ENCODE peak calls at places on chromosome 20, in six cellular contexts. L is psoas muscle; X is body of pancreas; J is BE2C; M is adrenal gland; G is CD8-positive, alpha-beta T cell. I is an unnamed sample.

GRCh38 chr20:45479822-45480221 is 10.3 kb downstream of the WFDC2 start:
- DNase-seq in M (no peak), X (peak; percentile 13), J (no peak), G (no peak), L (no peak), I (no peak)

GRCh38 chr20:57166568-57167291 is 99.7 kb downstream of the BMP7 start:
- DNase-seq in X (no peak), G (no peak), L (no peak), M (no peak), J (no peak), I (no peak)

GRCh38 chr20:6140947-6141346 is 18.1 kb upstream of the FERMT1 start:
- DNase-seq in J (peak; percentile 39), G (no peak), M (no peak), L (no peak), X (no peak), I (no peak)

GRCh38 chr20:60882776-60883303 is 369.2 kb upstream of the CDH4 start:
- DNase-seq in L (no peak), X (no peak), M (no peak), G (no peak), J (no peak), I (no peak)

GRCh38 chr20:13105864-13106457 is 97.2 kb downstream of the SPTLC3 start:
- DNase-seq in X (peak; percentile 9), L (no peak), G (no peak), J (no peak), M (no peak), I (no peak)

GRCh38 chr20:49762940-49763766 is 49.5 kb upstream of the B4GALT5 start:
- DNase-seq in L (no peak), G (no peak), M (no peak), J (no peak), X (no peak), I (no peak)

GRCh38 chr20:9408422-9409300 is 105.7 kb upstream of the LAMP5 start:
- DNase-seq in G (no peak), X (no peak), J (no peak), M (no peak), L (no peak), I (no peak)

GRCh38 chr20:37525810-37526209 is 1.9 kb downstream of the BLCAP start:
- DNase-seq in L (no peak), G (no peak), J (no peak), X (no peak), M (no peak), I (no peak)

GRCh38 chr20:4508773-4509172 is 212.9 kb upstream of the PRND start:
- DNase-seq in G (no peak), X (no peak), L (no peak), M (no peak), J (no peak), I (no peak)

GRCh38 chr20:32112862-32113261 is 3.3 kb downstream of the TM9SF4 start:
- DNase-seq in X (peak; percentile 65), L (no peak), G (no peak), M (peak; percentile 46), J (no peak), I (peak; percentile 63)

GRCh38 chr20:37249304-37249703 is 12.3 kb downstream of the GHRH start:
- DNase-seq in G (no peak), X (no peak), J (no peak), L (no peak), M (no peak), I (no peak)

GRCh38 chr20:50874111-50874757 is 57.0 kb downstream of the ADNP start:
- DNase-seq in M (no peak), L (no peak), G (no peak), J (no peak), X (no peak), I (no peak)

GRCh38 chr20:24701668-24702067 is 232.2 kb downstream of the SYNDIG1 start:
- DNase-seq in M (no peak), X (no peak), J (no peak), G (no peak), L (no peak), I (no peak)

GRCh38 chr20:19405958-19406357 is 193.5 kb downstream of the SLC24A3 start:
- DNase-seq in M (no peak), J (no peak), G (no peak), L (no peak), X (no peak), I (no peak)

GRCh38 chr20:48659888-48660287 is 167.9 kb downstream of the PREX1 start:
- DNase-seq in G (no peak), M (no peak), X (peak; percentile 83), L (no peak), J (no peak), I (no peak)

GRCh38 chr20:62326559-62326958 is 23.8 kb downstream of the ADRM1 start:
- DNase-seq in G (no peak), J (no peak), M (no peak), X (no peak), L (no peak), I (no peak)

GRCh38 chr20:58010186-58010585 is 218.3 kb downstream of the ANKRD60 start:
- DNase-seq in J (no peak), X (no peak), L (no peak), M (no peak), G (no peak), I (no peak)

GRCh38 chr20:51014797-51015722 is 7.8 kb downstream of the KCNG1 start:
- DNase-seq in G (no peak), L (no peak), X (peak; percentile 46), J (peak; percentile 71), M (peak; percentile 59), I (no peak)

GRCh38 chr20:17542993-17543412 is 11.8 kb upstream of the BFSP1 start:
- DNase-seq in J (no peak), L (no peak), G (no peak), M (no peak), X (no peak), I (no peak)

GRCh38 chr20:49584418-49585382 is 16.8 kb upstream of the PTGIS start:
- DNase-seq in L (no peak), J (no peak), M (no peak), X (no peak), G (no peak), I (no peak)

DNA sequence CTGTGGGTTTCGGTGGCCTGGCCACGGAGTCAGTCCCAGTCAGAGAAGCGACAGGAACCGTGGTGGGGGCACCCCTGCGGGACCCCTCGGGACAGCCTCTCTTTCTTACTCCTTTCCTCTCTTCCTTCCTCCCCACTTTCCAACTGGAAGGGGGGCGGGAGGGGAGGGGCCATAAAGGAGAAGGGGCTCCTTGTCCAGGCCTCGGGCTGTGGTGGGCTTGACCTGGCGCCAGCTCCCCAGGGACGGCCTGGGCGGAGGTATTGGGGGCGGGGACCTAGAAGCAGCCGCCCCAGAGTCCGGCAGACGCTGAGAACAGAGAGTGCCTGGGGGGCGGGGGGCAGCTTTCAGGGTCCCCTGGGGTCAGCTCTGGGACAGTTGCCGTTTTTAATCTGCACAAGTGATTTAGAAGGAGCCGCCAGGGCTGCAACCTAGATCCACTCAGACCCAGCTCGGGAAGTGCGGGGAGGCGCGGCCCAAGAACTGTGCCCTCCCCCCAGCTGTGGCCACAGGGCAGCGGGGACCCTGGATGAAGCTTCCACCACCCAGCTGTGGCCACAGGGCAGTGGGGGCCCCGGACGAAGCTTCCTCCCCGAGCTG is 6.4 kb upstream of the ABHD16B start:
- DNase-seq in L (no peak), J (no peak), G (no peak), M (no peak), X (no peak), I (no peak)
- H3K4me1 ChIP-seq in L (peaks cover 17% of the 10 kb centered on the region), J (peaks cover 22% of the 10 kb centered on the region), G (peaks cover 37% of the 10 kb centered on the region), M (peaks cover 50% of the 10 kb centered on the region), X (peaks cover 25% of the 10 kb centered on the region), I (peaks cover 34% of the 10 kb centered on the region)

GRCh38 chr20:43983359-43983758 is 68.7 kb downstream of the TOX2 start:
- DNase-seq in X (no peak), J (peak; percentile 33), L (no peak), M (peak; percentile 17), G (no peak), I (no peak)
- TF ChIP-seq CTCF in X (no peak), J (peak; percentile 51), L (peak; percentile 9), M (no peak), G (no peak), I (no peak)

DNA sequence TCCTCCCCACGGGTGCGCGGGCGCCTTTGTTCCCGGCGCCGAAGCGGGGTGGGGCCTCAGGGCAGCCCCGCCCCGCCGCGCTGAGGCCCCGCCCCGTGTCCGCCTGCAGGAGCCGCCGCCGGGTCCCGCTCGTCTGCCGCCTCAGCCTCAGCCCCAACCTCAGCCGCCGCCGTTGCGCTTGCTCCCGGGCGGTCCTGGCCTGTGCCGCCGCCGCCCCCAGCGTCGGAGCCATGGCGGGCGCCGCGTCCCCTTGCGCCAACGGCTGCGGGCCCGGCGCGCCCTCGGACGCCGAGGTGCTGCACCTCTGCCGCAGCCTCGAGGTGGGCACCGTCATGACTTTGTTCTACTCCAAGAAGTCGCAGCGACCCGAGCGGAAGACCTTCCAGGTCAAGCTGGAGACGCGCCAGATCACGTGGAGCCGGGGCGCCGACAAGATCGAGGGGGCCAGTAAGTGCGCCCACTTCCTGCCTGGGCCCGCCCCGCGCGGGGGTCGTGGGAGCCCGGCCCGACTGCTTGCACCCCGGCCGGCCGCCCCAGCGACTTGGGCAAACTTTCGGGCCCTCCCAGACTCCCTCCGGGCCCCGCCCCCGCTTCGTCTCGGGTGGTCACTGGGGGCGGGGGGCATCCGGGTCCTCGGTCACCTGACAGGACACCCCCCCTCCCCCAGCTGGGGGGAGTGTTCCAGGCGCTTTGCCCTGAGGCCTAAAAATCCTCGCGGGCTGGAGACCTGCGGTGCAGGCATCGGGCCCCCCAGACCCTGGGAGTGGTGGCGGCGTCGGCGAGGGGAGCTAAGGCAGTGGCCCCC is at the start of gene PLCG1:
- DNase-seq in X (peak; percentile 75), J (peak; percentile 90), M (peak; percentile 78), G (peak; percentile 73), L (peak; percentile 89), I (peak; percentile 69)
- H3K4me1 ChIP-seq in X (peaks cover 41% of the 10 kb centered on the region), J (peaks cover 4% of the 10 kb centered on the region), M (peaks cover 51% of the 10 kb centered on the region), G (peaks cover 64% of the 10 kb centered on the region), L (peaks cover 56% of the 10 kb centered on the region), I (peaks cover 27% of the 10 kb centered on the region)

GRCh38 chr20:46572181-46572580 is 21.7 kb upstream of the OCSTAMP start:
- DNase-seq in M (no peak), G (no peak), L (no peak), X (peak; percentile 26), J (no peak), I (no peak)

GRCh38 chr20:46572790-46573189 is 22.3 kb upstream of the OCSTAMP start:
- DNase-seq in M (no peak), X (no peak), G (no peak), L (no peak), J (no peak), I (no peak)

GRCh38 chr20:46573234-46573633 is 22.8 kb upstream of the OCSTAMP start:
- DNase-seq in G (no peak), X (no peak), M (no peak), J (no peak), L (no peak), I (no peak)

GRCh38 chr20:46575394-46575793 is 24.9 kb upstream of the OCSTAMP start:
- DNase-seq in X (no peak), L (no peak), G (no peak), J (no peak), M (no peak), I (no peak)

DNA sequence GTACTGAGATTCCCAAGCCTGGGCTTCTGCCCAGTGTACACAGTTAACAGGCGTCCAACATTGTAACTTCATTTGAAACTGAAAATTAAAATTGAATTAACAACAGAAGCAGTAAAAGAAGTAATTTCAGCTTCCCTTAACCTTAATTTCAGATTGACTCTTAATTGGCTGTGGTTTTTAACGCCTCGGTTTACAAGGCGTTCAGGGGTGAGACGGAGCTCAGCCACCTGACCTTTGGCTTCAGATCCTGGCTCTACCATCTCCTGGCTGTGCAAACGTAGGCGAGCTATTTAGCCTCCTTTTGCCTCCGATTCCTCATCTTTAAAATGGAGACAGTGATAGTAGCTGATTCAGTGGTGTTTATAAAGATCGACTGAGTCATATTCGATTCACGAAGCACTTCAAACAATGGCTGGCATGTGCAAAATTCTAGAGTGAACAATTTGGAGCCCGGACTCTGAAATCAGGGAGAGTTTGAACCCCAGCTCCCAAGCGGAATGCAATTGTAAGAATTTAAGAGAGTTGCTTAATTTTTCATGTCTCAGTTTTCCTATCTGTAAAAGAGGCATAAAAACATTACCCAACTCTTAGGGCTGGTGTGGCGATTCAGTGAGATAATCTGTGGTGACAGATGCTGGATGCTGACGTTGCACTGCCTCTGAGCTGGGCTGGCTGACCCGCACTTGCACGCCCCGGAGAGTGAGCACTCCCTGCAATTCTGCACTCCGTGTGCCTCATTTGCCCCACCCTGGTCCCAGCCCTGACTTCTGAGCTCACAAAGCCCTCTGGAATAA is 23.5 kb upstream of the OCSTAMP start:
- DNase-seq in X (no peak), J (no peak), M (no peak), L (no peak), G (no peak), I (no peak)
- TF ChIP-seq CTCF in X (no peak), J (no peak), M (no peak), L (no peak), G (no peak), I (no peak)

I was measured in lung.